ENCODE peak calls at places on chromosomes 16 and 17, in four cellular contexts. One of them, this sample, is unnamed. For H3K4me1, the result is how much of the 10 kb centered on the place peaks cover.

GRCh38 chr17:31462261-31462660 is 70.8 kb downstream of the RAB11FIP4 start:
- DNase-seq in transverse colon: no peak
- DNase-seq in HCT116: no peak
- DNase-seq in Peyer's patch: no peak
- DNase-seq in this sample: no peak

GRCh38 chr17:2004435-2004952 is 20.6 kb downstream of the RTN4RL1 start:
- DNase-seq in HCT116: no peak
- DNase-seq in Peyer's patch: no peak
- DNase-seq in transverse colon: no peak
- DNase-seq in this sample: peak

GRCh38 chr17:65537845-65538678 is 23.4 kb downstream of the AXIN2 start:
- DNase-seq in HCT116: no peak
- DNase-seq in transverse colon: no peak
- DNase-seq in Peyer's patch: no peak
- DNase-seq in this sample: no peak

GRCh38 chr17:78120971-78121800 is 7.4 kb downstream of the TMC6 start:
- DNase-seq in HCT116: no peak
- DNase-seq in Peyer's patch: peak
- DNase-seq in transverse colon: peak
- DNase-seq in this sample: no peak

GRCh38 chr16:11564046-11564926 is 22.4 kb downstream of the LITAF start:
- DNase-seq in Peyer's patch: no peak
- DNase-seq in transverse colon: no peak
- DNase-seq in HCT116: no peak
- DNase-seq in this sample: no peak

GRCh38 chr16:87288753-87289362 is 28.3 kb downstream of the C16orf95 start:
- DNase-seq in HCT116: no peak
- DNase-seq in transverse colon: no peak
- DNase-seq in Peyer's patch: no peak
- DNase-seq in this sample: no peak

GRCh38 chr17:79976451-79976850 is 59.2 kb downstream of the TBC1D16 start:
- DNase-seq in transverse colon: no peak
- DNase-seq in HCT116: no peak
- DNase-seq in Peyer's patch: no peak
- DNase-seq in this sample: no peak

GRCh38 chr17:77502626-77503292 is 362.0 kb downstream of the SEC14L1 start:
- DNase-seq in transverse colon: peak
- DNase-seq in Peyer's patch: no peak
- DNase-seq in HCT116: no peak
- DNase-seq in this sample: no peak

GRCh38 chr16:51540259-51540658 is 389.2 kb upstream of the SALL1 start:
- DNase-seq in Peyer's patch: no peak
- DNase-seq in transverse colon: no peak
- DNase-seq in HCT116: no peak
- DNase-seq in this sample: no peak

GRCh38 chr17:72358465-72358864 is 237.6 kb downstream of the SOX9 start:
- DNase-seq in HCT116: no peak
- DNase-seq in Peyer's patch: no peak
- DNase-seq in transverse colon: no peak
- DNase-seq in this sample: no peak

GRCh38 chr17:39212841-39213480 is 12.8 kb downstream of the STAC2 start:
- DNase-seq in Peyer's patch: no peak
- DNase-seq in HCT116: no peak
- DNase-seq in transverse colon: peak
- DNase-seq in this sample: no peak

GRCh38 chr16:68961778-68962402 is 118.6 kb downstream of the TANGO6 start:
- DNase-seq in Peyer's patch: no peak
- DNase-seq in transverse colon: no peak
- DNase-seq in HCT116: no peak
- DNase-seq in this sample: no peak

GRCh38 chr16:17078950-17079631 is 391.7 kb downstream of the XYLT1 start:
- DNase-seq in transverse colon: no peak
- DNase-seq in Peyer's patch: no peak
- DNase-seq in HCT116: no peak
- DNase-seq in this sample: no peak

GRCh38 chr17:6669479-6670212 is 18.1 kb downstream of the C17orf100 start:
- DNase-seq in Peyer's patch: no peak
- DNase-seq in HCT116: peak
- DNase-seq in transverse colon: no peak
- DNase-seq in this sample: no peak

GRCh38 chr17:1998426-1998784 is 26.7 kb downstream of the RTN4RL1 start:
- DNase-seq in Peyer's patch: no peak
- DNase-seq in transverse colon: peak
- DNase-seq in HCT116: no peak
- DNase-seq in this sample: peak

GRCh38 chr16:4859900-4860255 is 12.6 kb downstream of the UBN1 start:
- DNase-seq in transverse colon: no peak
- DNase-seq in Peyer's patch: no peak
- DNase-seq in HCT116: no peak
- DNase-seq in this sample: peak

GRCh38 chr17:2593846-2594656 is 597 bp downstream of the PAFAH1B1 start:
- DNase-seq in transverse colon: peak
- DNase-seq in HCT116: peak
- DNase-seq in Peyer's patch: peak
- DNase-seq in this sample: peak

GRCh38 chr17:20085283-20085875 is 76.2 kb downstream of the SPECC1 start:
- DNase-seq in HCT116: no peak
- DNase-seq in transverse colon: no peak
- DNase-seq in Peyer's patch: no peak
- DNase-seq in this sample: no peak

GRCh38 chr16:87778476-87778829 is 12.7 kb upstream of the KLHDC4 start:
- DNase-seq in transverse colon: no peak
- DNase-seq in HCT116: no peak
- DNase-seq in Peyer's patch: no peak
- DNase-seq in this sample: no peak

GRCh38 chr16:86304868-86305267 is 205.5 kb upstream of the FOXF1 start:
- DNase-seq in HCT116: no peak
- DNase-seq in transverse colon: no peak
- DNase-seq in Peyer's patch: no peak
- DNase-seq in this sample: no peak

GRCh38 chr17:36014946-36015345 is 2.8 kb downstream of the CCL23 start:
- DNase-seq in transverse colon: no peak
- DNase-seq in HCT116: no peak
- DNase-seq in Peyer's patch: no peak
- DNase-seq in this sample: no peak

GRCh38 chr17:77696720-77697460 is 261.6 kb upstream of the TNRC6C start:
- DNase-seq in transverse colon: no peak
- DNase-seq in Peyer's patch: no peak
- DNase-seq in HCT116: no peak
- DNase-seq in this sample: peak

GRCh38 chr16:82300374-82300936 is 130.4 kb upstream of the MPHOSPH6 start:
- DNase-seq in transverse colon: no peak
- DNase-seq in HCT116: no peak
- DNase-seq in Peyer's patch: no peak
- DNase-seq in this sample: no peak

GRCh38 chr17:42530952-42531454 is 5.0 kb upstream of the NAGLU start:
- DNase-seq in Peyer's patch: no peak
- DNase-seq in HCT116: no peak
- DNase-seq in transverse colon: no peak
- DNase-seq in this sample: no peak

GRCh38 chr17:33261911-33262665 is 31.0 kb downstream of the ASIC2 start:
- DNase-seq in Peyer's patch: no peak
- DNase-seq in HCT116: no peak
- DNase-seq in transverse colon: no peak
- DNase-seq in this sample: no peak

GRCh38 chr16:66475232-66475631 is 48.1 kb downstream of the BEAN1 start:
- DNase-seq in Peyer's patch: peak
- DNase-seq in transverse colon: no peak
- DNase-seq in HCT116: no peak
- DNase-seq in this sample: no peak

GRCh38 chr17:7704601-7705268 is at the start of gene EFNB3:
- DNase-seq in Peyer's patch: no peak
- DNase-seq in transverse colon: no peak
- DNase-seq in HCT116: no peak
- DNase-seq in this sample: no peak

GRCh38 chr16:48384982-48385271 is 286 bp downstream of the SIAH1 start:
- DNase-seq in HCT116: no peak
- DNase-seq in transverse colon: no peak
- DNase-seq in Peyer's patch: no peak
- DNase-seq in this sample: no peak

GRCh38 chr17:75082683-75083082 is 5.1 kb upstream of the SLC16A5 start:
- DNase-seq in transverse colon: no peak
- DNase-seq in HCT116: no peak
- DNase-seq in Peyer's patch: no peak
- DNase-seq in this sample: no peak

DNA sequence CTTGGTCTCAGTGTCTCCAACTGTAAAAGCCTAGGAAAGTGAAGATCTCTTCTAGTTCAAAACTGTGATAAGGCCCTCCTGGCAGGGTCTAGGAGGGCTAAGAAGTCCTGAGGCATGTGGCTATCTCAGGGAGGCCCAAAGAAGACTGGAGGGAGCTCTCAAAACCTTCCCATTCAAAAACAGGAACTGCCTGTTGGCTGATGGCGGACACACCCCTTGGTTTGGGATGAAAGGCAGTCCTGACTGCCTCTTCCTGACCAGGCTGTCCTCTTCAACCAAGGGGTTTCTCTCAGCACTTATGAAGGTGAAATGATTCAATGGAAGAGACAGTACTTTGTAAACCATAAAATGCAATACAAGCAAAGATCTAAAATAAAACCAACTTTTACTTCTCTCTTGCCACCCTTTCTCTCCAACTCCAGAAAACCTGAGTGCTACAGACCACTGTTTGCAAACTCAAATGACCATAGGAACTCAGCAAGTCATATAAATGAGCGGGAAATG is 4.7 kb downstream of the ZNF764 start:
- DNase-seq in HCT116: no peak
- DNase-seq in Peyer's patch: no peak
- DNase-seq in transverse colon: no peak
- DNase-seq in this sample: no peak
- H3K27ac ChIP-seq in HCT116: no peak
- H3K27ac ChIP-seq in Peyer's patch: no peak
- H3K27ac ChIP-seq in transverse colon: no peak
- H3K27ac ChIP-seq in this sample: peak

GRCh38 chr16:58124601-58124915 is 4.6 kb downstream of the CFAP20 start:
- DNase-seq in Peyer's patch: no peak
- DNase-seq in transverse colon: no peak
- DNase-seq in HCT116: no peak
- DNase-seq in this sample: no peak
- H3K4me1 ChIP-seq in Peyer's patch: under half
- H3K4me1 ChIP-seq in transverse colon: half or more
- H3K4me1 ChIP-seq in HCT116: under half
- H3K4me1 ChIP-seq in this sample: under half

GRCh38 chr17:82297280-82297803 is 20.1 kb downstream of the CD7 start:
- DNase-seq in transverse colon: peak
- DNase-seq in HCT116: no peak
- DNase-seq in Peyer's patch: peak
- DNase-seq in this sample: peak
- TF ChIP-seq POLR2A in transverse colon: peak
- TF ChIP-seq POLR2A in HCT116: no peak
- TF ChIP-seq POLR2A in Peyer's patch: peak
- TF ChIP-seq POLR2A in this sample: peak

GRCh38 chr17:15914400-15915165 is 30.3 kb upstream of the ADORA2B start:
- DNase-seq in transverse colon: no peak
- DNase-seq in HCT116: no peak
- DNase-seq in Peyer's patch: no peak
- DNase-seq in this sample: no peak
- H3K27ac ChIP-seq in transverse colon: no peak
- H3K27ac ChIP-seq in HCT116: no peak
- H3K27ac ChIP-seq in Peyer's patch: no peak
- H3K27ac ChIP-seq in this sample: no peak

GRCh38 chr17:67685351-67685750 is 32.4 kb upstream of the NOL11 start:
- DNase-seq in HCT116: no peak
- DNase-seq in Peyer's patch: no peak
- DNase-seq in transverse colon: no peak
- DNase-seq in this sample: no peak
- H3K4me1 ChIP-seq in HCT116: under half
- H3K4me1 ChIP-seq in Peyer's patch: under half
- H3K4me1 ChIP-seq in transverse colon: under half
- H3K4me1 ChIP-seq in this sample: under half